ENCODE peak calls at places on chromosomes 2 and 18, in four cellular contexts. U, P, A and R are unnamed samples.

GRCh38 chr2:152405206-152406118 is 70.5 kb downstream of the FMNL2 start:
- DNase-seq in U (no peak), P (peak; percentile 51), A (peak; percentile 96), R (peak; percentile 67)

GRCh38 chr2:110688594-110689091 is 10.8 kb upstream of the BUB1 start:
- DNase-seq in U (no peak), P (no peak), A (no peak), R (no peak)

GRCh38 chr2:234025475-234025874 is 25.0 kb upstream of the SPP2 start:
- DNase-seq in U (no peak), P (no peak), A (no peak), R (no peak)

GRCh38 chr2:101002562-101003277 is 631 bp downstream of the RPL31 start:
- DNase-seq in U (peak; percentile 27), P (no peak), A (peak; percentile 17), R (no peak)

GRCh38 chr2:189402932-189403331 is 38.3 kb upstream of the WDR75 start:
- DNase-seq in U (no peak), P (no peak), A (no peak), R (no peak)

GRCh38 chr2:4674007-4674406 is 970.6 kb downstream of the DCDC2C start:
- DNase-seq in U (no peak), P (no peak), A (no peak), R (no peak)

GRCh38 chr2:88179228-88179679 is 9.1 kb downstream of the THNSL2 start:
- DNase-seq in U (no peak), P (no peak), A (no peak), R (no peak)

GRCh38 chr18:13281406-13281805 is 62.8 kb downstream of the LDLRAD4 start:
- DNase-seq in U (no peak), P (no peak), A (no peak), R (no peak)

GRCh38 chr2:111534816-111535803 is 348.9 kb downstream of the ANAPC1 start:
- DNase-seq in U (no peak), P (no peak), A (peak; percentile 83), R (no peak)

GRCh38 chr2:145740302-145740701 is 1220.4 kb upstream of the ZEB2 start:
- DNase-seq in U (no peak), P (no peak), A (no peak), R (no peak)

GRCh38 chr2:169010180-169010579 is 20.9 kb downstream of the ABCB11 start:
- DNase-seq in U (no peak), P (no peak), A (no peak), R (no peak)

GRCh38 chr2:157928372-157928771 is 52.2 kb upstream of the ACVR1 start:
- DNase-seq in U (no peak), P (no peak), A (no peak), R (no peak)
- H3K4me3 ChIP-seq in U (no peak overlapping the region), P (no peak overlapping the region), A (no peak overlapping the region), R (no peak overlapping the region)

DNA sequence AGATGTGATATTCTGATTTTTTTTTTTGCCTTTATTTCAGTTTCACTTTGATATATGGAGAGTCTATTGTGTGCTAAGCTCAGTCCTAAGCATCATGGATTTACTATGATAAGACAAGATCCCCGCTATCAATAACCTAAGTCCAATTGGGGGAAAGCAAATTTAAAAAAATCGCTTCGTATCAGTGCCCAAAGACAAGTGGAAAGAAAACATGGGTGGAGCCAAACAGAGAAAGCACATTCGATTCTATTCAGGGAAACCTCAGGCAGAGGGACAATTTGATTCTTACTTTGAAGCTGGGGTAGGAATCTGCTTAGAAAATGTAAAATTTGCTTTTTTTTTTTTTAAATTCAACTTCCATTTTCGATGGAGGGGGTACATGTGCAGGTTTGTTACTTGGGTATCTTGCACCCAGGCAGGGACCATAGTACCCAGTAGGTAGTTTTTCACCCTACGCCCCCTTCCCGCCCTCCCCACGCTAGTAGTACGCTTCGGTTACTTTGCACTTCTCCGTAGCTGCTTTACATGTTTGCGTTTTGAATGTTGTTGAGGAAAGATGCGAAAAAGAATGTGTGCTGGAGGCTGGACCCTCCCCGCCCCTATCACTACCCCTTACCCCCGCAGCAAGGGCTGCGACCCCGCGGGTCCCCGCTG is 12.4 kb downstream of the KIF5C start:
- DNase-seq in U (no peak), P (no peak), A (no peak), R (no peak)
- TF ChIP-seq TCF7L2 in U (no peak), P (no peak), A (no peak), R (no peak)

DNA sequence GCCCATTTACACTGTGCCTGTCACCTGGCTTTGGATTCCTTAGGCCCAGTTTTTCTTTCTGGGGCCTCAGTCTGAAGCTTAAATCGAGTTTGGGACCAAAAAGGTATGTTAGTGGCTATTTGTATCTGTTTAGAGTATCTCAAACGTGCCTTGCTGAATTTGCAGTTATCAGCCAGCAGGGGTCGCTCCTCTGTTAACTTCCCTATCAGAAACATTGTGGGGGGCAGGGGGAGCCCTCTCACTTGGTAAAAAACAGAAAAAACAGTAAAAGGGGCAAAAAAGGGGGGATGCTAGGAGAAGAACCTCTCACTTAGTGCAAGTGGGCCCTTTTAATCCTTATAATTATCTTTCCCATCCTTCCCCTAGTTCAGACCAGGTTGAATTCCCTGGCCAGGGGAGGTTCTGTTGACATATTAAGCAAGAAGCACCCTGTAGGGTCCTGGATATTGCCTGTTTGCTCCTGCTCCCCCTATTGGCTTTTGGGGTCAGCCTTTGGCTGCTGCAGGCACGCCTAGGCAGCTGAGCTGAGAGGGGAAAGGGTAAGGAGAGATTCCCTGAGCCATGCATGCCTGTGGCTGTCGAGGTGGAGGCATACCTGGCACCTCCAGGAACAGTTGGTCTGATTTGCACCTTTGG is 8.8 kb upstream of the IFIH1 start:
- DNase-seq in U (peak; percentile 17), P (no peak), A (no peak), R (no peak)
- TF ChIP-seq CTCF in U (peak; percentile 46), P (peak; percentile 67), A (peak; percentile 54), R (peak; percentile 76)

DNA sequence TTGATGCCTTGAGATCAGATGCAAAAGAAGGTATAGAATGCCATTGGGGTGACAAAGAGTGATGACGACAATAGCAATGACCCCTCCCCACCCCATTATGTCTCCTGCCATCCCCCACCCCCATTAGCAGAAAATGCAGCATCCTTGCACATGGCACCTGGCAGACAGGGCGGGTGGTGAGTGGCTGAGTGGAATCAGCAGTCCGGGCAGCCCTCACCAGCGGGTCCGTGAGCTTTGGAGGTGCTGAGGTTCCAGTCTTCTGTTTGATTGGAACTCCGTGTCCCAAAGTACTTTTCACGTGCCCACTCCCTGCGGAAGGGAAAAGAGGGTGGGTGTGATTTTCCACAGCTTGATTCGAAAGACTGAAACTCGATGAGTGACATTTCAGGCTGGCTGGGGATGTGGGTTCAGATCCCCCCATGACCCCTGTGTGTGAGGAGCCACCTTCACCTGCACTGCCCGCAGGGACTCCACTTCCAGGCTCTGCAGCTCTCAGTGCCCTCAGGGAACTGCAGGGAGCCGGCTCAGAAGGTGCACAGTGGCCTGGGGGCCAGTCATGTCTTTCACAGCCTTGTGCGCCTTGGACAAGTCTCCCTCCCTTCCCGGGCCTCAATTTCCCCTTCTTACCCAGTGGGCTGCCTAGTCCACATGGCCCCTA is 130.9 kb downstream of the GLI2 start:
- DNase-seq in U (no peak), P (no peak), A (no peak), R (no peak)
- H3K4me3 ChIP-seq in U (no peak overlapping the region), P (no peak overlapping the region), A (no peak overlapping the region), R (no peak overlapping the region)

GRCh38 chr2:3463156-3463835 is 56.0 kb downstream of the ADI1 start:
- DNase-seq in U (no peak), P (no peak), A (no peak), R (no peak)

GRCh38 chr2:3462493-3463104 is 56.7 kb downstream of the ADI1 start:
- DNase-seq in U (no peak), P (no peak), A (no peak), R (no peak)

GRCh38 chr2:3464401-3465005 is 54.8 kb downstream of the ADI1 start:
- DNase-seq in U (no peak), P (no peak), A (no peak), R (no peak)

GRCh38 chr2:3465328-3465727 is 54.0 kb downstream of the ADI1 start:
- DNase-seq in U (no peak), P (no peak), A (no peak), R (no peak)

GRCh38 chr2:3463914-3464313 is 55.4 kb downstream of the ADI1 start:
- DNase-seq in U (no peak), P (no peak), A (no peak), R (no peak)
- TF ChIP-seq TCF7L2 in U (no peak), P (no peak), A (no peak), R (no peak)

DNA sequence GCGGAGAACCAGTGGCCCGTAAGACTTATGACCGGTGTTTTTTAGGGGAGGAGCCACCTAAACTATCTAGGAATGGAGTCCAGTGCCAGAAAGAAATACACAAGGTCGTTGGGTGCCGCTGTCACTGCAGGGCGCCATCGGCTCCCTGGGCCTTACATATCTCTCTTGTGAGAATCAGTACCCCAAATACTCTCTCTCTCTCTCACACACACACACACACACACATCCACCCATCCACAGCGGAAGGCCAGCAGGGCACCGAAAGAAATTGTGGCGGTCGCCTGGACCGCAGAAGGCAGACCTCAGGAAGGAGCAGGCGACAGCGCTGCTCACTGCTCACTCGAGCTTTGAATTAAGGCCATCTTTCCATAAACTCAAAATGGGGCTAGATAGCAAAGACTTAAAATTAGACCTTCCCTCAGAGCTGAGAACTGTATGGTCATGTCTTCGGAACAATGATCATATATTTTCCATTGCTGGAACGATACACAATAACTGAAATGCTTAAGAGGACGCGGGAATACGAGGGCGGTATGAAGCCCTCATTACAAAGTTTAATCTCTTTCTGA is 10.3 kb downstream of the NR4A2 start:
- DNase-seq in U (no peak), P (no peak), A (no peak), R (no peak)
- TF ChIP-seq CTCF in U (no peak), P (no peak), A (no peak), R (no peak)

GRCh38 chr2:73035899-73036778 is 35.4 kb downstream of the SFXN5 start:
- DNase-seq in U (peak; percentile 28), P (peak; percentile 16), A (peak; percentile 41), R (no peak)
- H3K4me3 ChIP-seq in U (no peak overlapping the region), P (no peak overlapping the region), A (no peak overlapping the region), R (no peak overlapping the region)